ENCODE peak calls at places on chromosomes 12 and 14, in ten cellular contexts. P, D, V, Q, L, A, M, T, G and I are unnamed samples.

GRCh38 chr12:30533518-30533917 is 162.2 kb downstream of the IPO8 start:
- DNase-seq in M (no peak), Q (no peak), V (no peak), A (no peak), P (no peak), G (peak), D (no peak), T (no peak), L (no peak), I (no peak)

GRCh38 chr12:55637467-55637866 is 775 bp downstream of the OR10P1 start:
- DNase-seq in G (no peak), Q (no peak), V (no peak), D (no peak), M (no peak), T (no peak), P (no peak), L (no peak), A (no peak), I (no peak)

GRCh38 chr12:11949738-11950403 is 120.9 kb upstream of the BCL2L14 start:
- DNase-seq in T (no peak), A (no peak), P (no peak), G (no peak), D (no peak), V (no peak), L (no peak), Q (peak), M (no peak), I (no peak)

GRCh38 chr14:100864206-100864605 is 38.3 kb downstream of the MEG3 start:
- DNase-seq in T (peak), L (no peak), Q (peak), D (no peak), G (no peak), A (peak), V (no peak), M (no peak), P (no peak), I (peak)

GRCh38 chr14:24232645-24233537 is at the start of gene GMPR2:
- DNase-seq in D (no peak), A (no peak), Q (no peak), L (no peak), T (no peak), G (peak), V (no peak), M (no peak), P (no peak), I (no peak)

GRCh38 chr14:68864301-68864810 is 71.5 kb upstream of the ZFP36L1 start:
- DNase-seq in D (no peak), A (no peak), L (no peak), V (no peak), T (no peak), G (peak), P (no peak), M (no peak), Q (no peak), I (no peak)

GRCh38 chr12:49684310-49684854 is 22.8 kb downstream of the FMNL3 start:
- DNase-seq in V (no peak), A (no peak), L (no peak), M (no peak), D (no peak), T (no peak), P (no peak), Q (no peak), G (no peak), I (no peak)

GRCh38 chr12:83092101-83092500 is 405.4 kb downstream of the TMTC2 start:
- DNase-seq in D (no peak), P (peak), Q (no peak), V (no peak), A (no peak), T (no peak), L (no peak), M (no peak), G (no peak), I (no peak)

GRCh38 chr12:57875753-57876547 is 29.4 kb upstream of the CTDSP2 start:
- DNase-seq in L (no peak), M (no peak), T (no peak), G (no peak), A (no peak), P (no peak), V (no peak), D (no peak), Q (no peak), I (no peak)

GRCh38 chr14:25032092-25032784 is 17.7 kb downstream of the STXBP6 start:
- DNase-seq in Q (no peak), P (no peak), A (no peak), M (no peak), L (no peak), D (no peak), V (no peak), G (no peak), T (no peak), I (no peak)

GRCh38 chr14:27123162-27123561 is 525.3 kb upstream of the NOVA1 start:
- DNase-seq in L (no peak), V (no peak), M (no peak), Q (no peak), G (no peak), D (no peak), A (no peak), P (no peak), T (no peak), I (no peak)
- H3K4me3 ChIP-seq in L (no peak), V (no peak), M (no peak), Q (no peak), G (no peak), D (no peak), A (no peak), P (no peak), T (no peak), I (no peak)

GRCh38 chr12:116343331-116343884 is 65.9 kb upstream of the MED13L start:
- DNase-seq in T (no peak), P (no peak), Q (no peak), L (no peak), D (no peak), M (no peak), G (no peak), A (no peak), V (no peak), I (no peak)
- H3K27ac ChIP-seq in T (no peak), P (no peak), Q (no peak), L (no peak), D (no peak), M (no peak), G (no peak), A (no peak), V (no peak), I (no peak)

GRCh38 chr12:29275834-29276233 is 105.1 kb downstream of the ERGIC2 start:
- DNase-seq in D (no peak), Q (no peak), P (no peak), V (no peak), A (no peak), T (no peak), M (no peak), G (no peak), L (no peak), I (no peak)
- H3K4me3 ChIP-seq in D (no peak), Q (no peak), P (no peak), V (no peak), A (no peak), T (no peak), M (no peak), G (no peak), L (no peak), I (no peak)

GRCh38 chr14:63375772-63376171 is 57.0 kb upstream of the GPHB5 start:
- DNase-seq in L (no peak), A (no peak), T (no peak), V (no peak), D (no peak), Q (no peak), M (peak), P (no peak), G (peak), I (no peak)
- H3K27ac ChIP-seq in L (no peak), A (no peak), T (no peak), V (no peak), D (no peak), Q (no peak), M (no peak), P (no peak), G (no peak), I (no peak)